ENCODE peak calls at places on chromosome 17, in five cellular contexts. Q is IMR-90, M is LoVo, U is glutamatergic neuron, F is ELR. K is an unnamed sample.
A peak's percentile ranks its signal among the peaks of the same experiment; 100 is the strongest.

GRCh38 chr17:49834118-49834743 is 13.6 kb downstream of the TAC4 start:
- DNase-seq in Q (peak; percentile 46), F (no peak), U (no peak), M (no peak), K (no peak)

GRCh38 chr17:79362996-79363305 is 247.9 kb downstream of the RBFOX3 start:
- DNase-seq in U (no peak), M (no peak), Q (no peak), F (no peak), K (no peak)

GRCh38 chr17:50183439-50184001 is 17.7 kb downstream of the SGCA start:
- DNase-seq in F (no peak), Q (peak; percentile 70), M (no peak), U (no peak), K (no peak)

GRCh38 chr17:78616946-78617345 is 39.8 kb upstream of the DNAH17 start:
- DNase-seq in Q (no peak), F (no peak), U (no peak), M (no peak), K (no peak)

GRCh38 chr17:43360376-43360738 is 38.4 kb upstream of the ARL4D start:
- DNase-seq in F (peak; percentile 95), Q (peak; percentile 97), M (peak; percentile 62), U (no peak), K (no peak)

GRCh38 chr17:79324219-79324618 is 249.6 kb downstream of the ENGASE start:
- DNase-seq in F (no peak), M (no peak), U (no peak), Q (no peak), K (no peak)

GRCh38 chr17:40327244-40327666 is 18.3 kb downstream of the RARA start:
- DNase-seq in U (no peak), F (no peak), Q (no peak), M (no peak), K (no peak)

GRCh38 chr17:29155235-29155965 is 24.8 kb downstream of the MYO18A start:
- DNase-seq in M (peak; percentile 86), Q (peak; percentile 61), F (peak; percentile 90), U (no peak), K (peak; percentile 88)

GRCh38 chr17:72617557-72617956 is 474.9 kb downstream of the SLC39A11 start:
- DNase-seq in U (no peak), M (no peak), F (no peak), Q (no peak), K (no peak)

GRCh38 chr17:50062323-50063243 is 6.7 kb downstream of the ITGA3 start:
- DNase-seq in M (peak; percentile 93), U (no peak), Q (peak; percentile 73), F (peak; percentile 99), K (peak; percentile 99)

GRCh38 chr17:1462164-1463112 is 6.4 kb upstream of the CRK start:
- DNase-seq in M (no peak), Q (no peak), F (no peak), U (no peak), K (no peak)

GRCh38 chr17:39753514-39754160 is 15.9 kb downstream of the GRB7 start:
- DNase-seq in U (peak; percentile 56), M (peak; percentile 57), F (peak; percentile 40), Q (no peak), K (no peak)

GRCh38 chr17:81682565-81683207 is 911 bp downstream of the ARL16 start:
- DNase-seq in U (no peak), M (no peak), Q (peak; percentile 28), F (peak; percentile 40), K (no peak)

GRCh38 chr17:76539631-76540271 is at the start of gene PRCD:
- DNase-seq in U (no peak), M (no peak), F (peak; percentile 47), Q (no peak), K (no peak)

GRCh38 chr17:62821213-62822079 is 13.3 kb upstream of the MARCHF10 start:
- DNase-seq in Q (no peak), M (no peak), U (no peak), F (no peak), K (no peak)

GRCh38 chr17:3542410-3543088 is 15.1 kb downstream of the TRPV3 start:
- DNase-seq in M (no peak), Q (no peak), U (no peak), F (no peak), K (no peak)

GRCh38 chr17:1731194-1731506 is 6.6 kb downstream of the WDR81 start:
- DNase-seq in F (no peak), Q (no peak), U (no peak), M (no peak), K (no peak)

GRCh38 chr17:77286641-77287431 is 146.1 kb downstream of the SEC14L1 start:
- DNase-seq in F (peak; percentile 85), M (peak; percentile 93), U (no peak), Q (peak; percentile 18), K (peak; percentile 97)

GRCh38 chr17:66904760-66905637 is 59.5 kb upstream of the CACNG4 start:
- DNase-seq in Q (peak; percentile 72), F (peak; percentile 60), U (no peak), M (no peak), K (no peak)

GRCh38 chr17:76912585-76912984 is 44.4 kb downstream of the MGAT5B start:
- DNase-seq in U (no peak), M (no peak), F (no peak), Q (no peak), K (no peak)

GRCh38 chr17:67156269-67157199 is 88.5 kb downstream of the HELZ start:
- DNase-seq in M (no peak), F (peak; percentile 59), Q (peak; percentile 14), U (no peak), K (no peak)

GRCh38 chr17:50149099-50149424 is 1.4 kb downstream of the PPP1R9B start:
- DNase-seq in F (peak; percentile 42), M (no peak), U (no peak), Q (no peak), K (no peak)

GRCh38 chr17:40337351-40337750 is 27.2 kb downstream of the GJD3 start:
- DNase-seq in F (no peak), U (no peak), Q (no peak), M (no peak), K (no peak)

GRCh38 chr17:28473542-28473941 is at the start of gene SLC13A2:
- DNase-seq in Q (no peak), M (no peak), U (no peak), F (no peak), K (no peak)

GRCh38 chr17:49690256-49690655 is 12.4 kb upstream of the SPOP start:
- DNase-seq in F (no peak), U (no peak), Q (no peak), M (no peak), K (no peak)

GRCh38 chr17:80968602-80969029 is 23.0 kb upstream of the CHMP6 start:
- DNase-seq in M (no peak), F (no peak), U (peak; percentile 11), Q (peak; percentile 49), K (no peak)

GRCh38 chr17:73349138-73349537 is 37.3 kb upstream of the CDC42EP4 start:
- DNase-seq in U (no peak), M (no peak), Q (no peak), F (no peak), K (no peak)

GRCh38 chr17:63173450-63173849 is 207.4 kb downstream of the TANC2 start:
- DNase-seq in M (no peak), U (no peak), F (no peak), Q (no peak), K (no peak)

GRCh38 chr17:64161380-64161779 is 31.4 kb upstream of the ERN1 start:
- DNase-seq in U (no peak), M (no peak), F (no peak), Q (no peak), K (no peak)

GRCh38 chr17:80133626-80133970 is 13.3 kb downstream of the EIF4A3 start:
- DNase-seq in Q (no peak), M (no peak), F (no peak), U (no peak), K (no peak)

GRCh38 chr17:72761431-72761830 is 331.1 kb downstream of the SLC39A11 start:
- DNase-seq in Q (no peak), U (no peak), M (no peak), F (no peak), K (no peak)

GRCh38 chr17:2035549-2036490 is 5.9 kb downstream of the DPH1 start:
- DNase-seq in F (no peak), U (no peak), M (no peak), Q (no peak), K (no peak)

GRCh38 chr17:71224824-71225575 is 895.8 kb upstream of the SOX9 start:
- DNase-seq in Q (no peak), F (no peak), U (no peak), M (peak; percentile 6), K (no peak)

GRCh38 chr17:5800646-5801045 is 216.3 kb upstream of the NLRP1 start:
- DNase-seq in M (no peak), U (no peak), Q (no peak), F (no peak), K (no peak)

GRCh38 chr17:67696853-67697505 is 20.8 kb upstream of the NOL11 start:
- DNase-seq in U (no peak), F (no peak), Q (no peak), M (no peak), K (no peak)

GRCh38 chr17:83119987-83120864 is 40.8 kb downstream of the METRNL start:
- DNase-seq in U (peak; percentile 23), M (no peak), Q (no peak), F (no peak), K (no peak)

GRCh38 chr17:56047321-56047720 is 106.0 kb upstream of the ANKFN1 start:
- DNase-seq in F (no peak), Q (no peak), U (no peak), M (no peak), K (no peak)

GRCh38 chr17:34580685-34581445 is 1.5 kb downstream of the TMEM132E start:
- DNase-seq in Q (no peak), F (no peak), M (no peak), U (peak; percentile 72), K (no peak)

GRCh38 chr17:31724026-31724425 is 135.0 kb downstream of the COPRS start:
- DNase-seq in U (no peak), Q (peak; percentile 75), F (peak; percentile 95), M (no peak), K (peak; percentile 44)